ENCODE peak calls at places on chromosomes 1 and 21, in four cellular contexts. Y is GM12878, D is SK-N-SH, O is K562. V is an unnamed sample.

GRCh38 chr1:245969274-245969673 is 537.8 kb downstream of the SMYD3 start:
- DNase-seq in Y (no peak), D (no peak), O (no peak), V (no peak)

GRCh38 chr1:87684194-87684593 is 355.5 kb downstream of the LMO4 start:
- DNase-seq in Y (no peak), D (no peak), O (peak), V (no peak)

GRCh38 chr1:90964444-90965035 is 57.3 kb downstream of the ZNF644 start:
- DNase-seq in Y (no peak), D (no peak), O (peak), V (no peak)

GRCh38 chr1:26784023-26784871 is 3.5 kb upstream of the PIGV start:
- DNase-seq in Y (no peak), D (no peak), O (peak), V (peak)

GRCh38 chr1:245957446-245957845 is 549.6 kb downstream of the SMYD3 start:
- DNase-seq in Y (no peak), D (no peak), O (no peak), V (no peak)

GRCh38 chr1:178310685-178311105 is 186.1 kb downstream of the CLEC20A start:
- DNase-seq in Y (peak), D (peak), O (peak), V (peak)

GRCh38 chr1:159214149-159214760 is 9.6 kb downstream of the ACKR1 start:
- DNase-seq in Y (no peak), D (peak), O (peak), V (peak)

GRCh38 chr1:202852163-202852904 is 36.6 kb downstream of the RABIF start:
- DNase-seq in Y (no peak), D (peak), O (peak), V (peak)

GRCh38 chr1:58434587-58434986 is 111.9 kb downstream of the OMA1 start:
- DNase-seq in Y (no peak), D (no peak), O (no peak), V (no peak)

GRCh38 chr1:115781343-115781742 is 12.8 kb upstream of the CASQ2 start:
- DNase-seq in Y (no peak), D (no peak), O (no peak), V (no peak)

GRCh38 chr1:30779294-30780071 is 21.9 kb upstream of the LAPTM5 start:
- DNase-seq in Y (no peak), D (peak), O (peak), V (peak)

GRCh38 chr1:107474877-107475612 is 334.2 kb downstream of the NTNG1 start:
- DNase-seq in Y (no peak), D (no peak), O (no peak), V (no peak)

GRCh38 chr1:24952413-24952841 is 22.4 kb upstream of the RUNX3 start:
- DNase-seq in Y (no peak), D (no peak), O (peak), V (no peak)

GRCh38 chr1:173128737-173129136 is 78.0 kb upstream of the TNFSF18 start:
- DNase-seq in Y (no peak), D (no peak), O (no peak), V (no peak)

GRCh38 chr21:30831194-30831765 is 1.7 kb upstream of the KRTAP7-1 start:
- DNase-seq in Y (no peak), D (peak), O (peak), V (peak)

GRCh38 chr1:210237981-210238380 is 5.4 kb downstream of the SERTAD4 start:
- DNase-seq in Y (no peak), D (no peak), O (no peak), V (no peak)

GRCh38 chr1:229170274-229170673 is 100.6 kb upstream of the RAB4A start:
- DNase-seq in Y (no peak), D (no peak), O (no peak), V (no peak)

GRCh38 chr1:116766616-116767469 is 12.6 kb downstream of the CD2 start:
- DNase-seq in Y (no peak), D (peak), O (no peak), V (no peak)

GRCh38 chr1:57489342-57490036 is 65.6 kb upstream of the DAB1 start:
- DNase-seq in Y (no peak), D (no peak), O (no peak), V (no peak)

GRCh38 chr1:165787741-165788140 is 19.1 kb upstream of the TMCO1 start:
- DNase-seq in Y (no peak), D (no peak), O (no peak), V (no peak)

GRCh38 chr1:161440312-161440894 is 64.9 kb upstream of the FCGR2A start:
- DNase-seq in Y (peak), D (peak), O (peak), V (no peak)

GRCh38 chr1:3402258-3403010 is 52.0 kb upstream of the ARHGEF16 start:
- DNase-seq in Y (no peak), D (no peak), O (no peak), V (no peak)

GRCh38 chr1:214187152-214187900 is 93.6 kb upstream of the SMYD2 start:
- DNase-seq in Y (no peak), D (peak), O (no peak), V (no peak)

GRCh38 chr1:65067491-65068201 is 80.4 kb upstream of the AK4 start:
- DNase-seq in Y (no peak), D (peak), O (peak), V (peak)

GRCh38 chr1:18118078-18118477 is 10.5 kb downstream of the IGSF21 start:
- DNase-seq in Y (no peak), D (no peak), O (no peak), V (peak)

GRCh38 chr1:12179111-12179519 is 12.3 kb downstream of the TNFRSF1B start:
- DNase-seq in Y (no peak), D (no peak), O (no peak), V (no peak)

GRCh38 chr1:226001852-226002666 is 2.9 kb upstream of the SDE2 start:
- DNase-seq in Y (no peak), D (no peak), O (peak), V (peak)

GRCh38 chr1:88655685-88656299 is 28.3 kb upstream of the PKN2 start:
- DNase-seq in Y (no peak), D (peak), O (peak), V (no peak)

GRCh38 chr1:225426395-225427248 is 1.2 kb downstream of the LBR start:
- DNase-seq in Y (no peak), D (peak), O (peak), V (peak)

GRCh38 chr1:27388337-27389005 is 4.0 kb upstream of the GPR3 start:
- DNase-seq in Y (no peak), D (peak), O (peak), V (peak)

GRCh38 chr1:2174348-2175054 is 20.1 kb downstream of the FAAP20 start:
- DNase-seq in Y (no peak), D (peak), O (peak), V (peak)

DNA sequence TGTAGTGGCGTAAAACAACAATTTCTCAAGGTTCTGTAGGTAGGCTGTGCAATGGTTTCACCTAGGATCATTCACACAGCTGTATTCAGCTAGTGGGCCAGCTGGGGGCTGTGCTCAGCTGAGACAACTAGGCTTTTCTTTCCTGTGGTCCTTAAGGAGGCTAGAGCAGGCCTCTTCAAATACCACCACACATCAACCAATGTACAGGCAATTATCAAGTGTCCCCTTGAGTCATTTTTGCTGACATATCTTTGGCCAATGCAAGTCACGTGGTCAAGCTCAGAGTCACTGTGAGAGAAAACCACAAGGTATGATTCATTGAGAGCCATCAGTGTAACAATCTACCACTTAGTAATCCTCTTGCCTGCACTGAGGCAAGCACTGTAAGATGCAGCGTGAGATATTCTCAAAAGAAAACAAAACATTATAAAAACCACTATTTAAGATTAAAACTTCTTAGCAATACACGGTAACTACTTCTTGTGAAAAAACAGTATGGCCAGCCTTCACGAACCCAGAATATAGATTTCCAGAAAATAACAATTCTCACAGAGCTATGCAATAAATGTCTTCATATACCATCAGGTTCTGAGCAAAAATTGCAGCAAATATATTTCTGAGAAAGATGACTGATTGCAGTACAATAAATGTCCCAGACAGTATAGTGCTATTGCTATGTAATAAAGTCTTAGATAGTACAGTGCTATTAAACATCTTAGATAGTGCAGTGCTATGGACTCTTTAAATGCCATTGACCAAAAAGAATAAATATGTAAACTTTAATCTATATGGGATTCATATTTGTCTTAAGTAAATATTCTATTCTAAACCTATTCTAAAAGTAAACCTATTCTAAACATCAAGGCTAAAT is 55.3 kb downstream of the NME7 start:
- DNase-seq in Y (peak), D (no peak), O (peak), V (no peak)
- TF ChIP-seq JUND in Y (no peak), D (peak), O (peak), V (peak)

GRCh38 chr21:45939521-45940045 is 42.0 kb upstream of the COL6A1 start:
- DNase-seq in Y (no peak), D (peak), O (no peak), V (no peak)
- TF ChIP-seq JUND in Y (no peak), D (no peak), O (no peak), V (no peak)

DNA sequence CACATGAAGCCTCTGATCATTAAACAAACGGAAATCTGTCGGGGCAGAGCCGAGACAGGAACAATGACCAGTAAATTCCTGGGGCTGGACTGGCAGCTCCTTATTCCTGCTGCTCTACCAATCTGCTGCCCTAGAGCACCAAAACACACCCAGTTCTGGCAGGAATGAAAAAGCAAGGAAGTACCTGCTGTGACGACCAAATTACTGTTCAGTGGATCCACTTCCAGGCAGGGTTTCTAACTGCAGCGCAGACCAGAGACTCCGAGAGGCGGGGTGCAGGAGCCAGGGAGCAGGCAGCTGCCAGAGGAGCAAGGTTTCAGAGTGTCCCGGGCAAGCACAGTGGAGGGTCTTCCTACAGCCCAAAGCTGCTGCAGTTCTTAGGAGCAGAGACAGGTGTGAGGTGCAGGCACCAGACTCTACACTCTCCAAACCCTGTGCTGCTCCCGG is 32.4 kb downstream of the KANK4 start:
- DNase-seq in Y (no peak), D (no peak), O (no peak), V (peak)
- TF ChIP-seq JUND in Y (no peak), D (no peak), O (no peak), V (no peak)

DNA sequence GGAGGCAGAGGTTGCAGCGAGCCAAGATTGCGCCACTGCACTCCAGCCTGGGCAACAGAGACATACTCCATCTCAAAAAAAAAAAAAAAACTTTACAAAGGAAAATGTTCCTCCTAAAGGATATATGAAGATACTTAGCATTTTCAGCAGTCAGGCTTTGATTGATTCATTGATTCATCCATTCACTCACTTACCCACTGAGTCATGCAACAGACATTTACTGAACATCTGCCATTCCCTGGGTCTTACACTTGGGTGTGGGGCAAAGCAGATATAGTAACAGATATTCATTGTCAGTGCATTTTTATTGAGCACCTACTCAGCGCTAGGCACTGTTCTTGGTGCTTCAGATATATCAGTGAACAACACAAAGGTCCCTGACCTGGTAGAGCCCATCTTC is 5.6 kb upstream of the LACTBL1 start:
- DNase-seq in Y (no peak), D (no peak), O (no peak), V (no peak)
- TF ChIP-seq JUND in Y (no peak), D (peak), O (no peak), V (no peak)

GRCh38 chr21:44304846-44305245 is 5.0 kb downstream of the PFKL start:
- DNase-seq in Y (no peak), D (peak), O (peak), V (peak)
- TF ChIP-seq JUND in Y (no peak), D (no peak), O (no peak), V (no peak)

DNA sequence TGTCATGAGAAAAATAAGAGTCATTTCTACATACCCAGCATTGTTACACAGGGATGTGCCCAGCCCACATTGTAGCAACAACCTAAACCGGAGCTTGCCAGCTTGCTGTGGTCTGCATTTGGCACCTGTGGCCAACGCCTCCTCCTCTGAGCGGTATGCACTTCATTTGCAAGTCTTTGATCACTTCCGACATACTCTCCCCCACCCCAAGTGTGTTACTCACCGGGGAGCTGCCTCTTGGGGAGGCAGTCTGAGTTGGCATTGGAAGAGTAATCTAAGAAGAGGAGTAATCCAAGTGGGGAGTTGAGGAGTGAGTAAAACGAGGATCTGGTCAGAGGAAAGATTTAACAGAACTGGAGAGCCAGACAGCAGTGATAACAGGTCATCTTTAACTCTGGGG is 3.8 kb downstream of the BCL9 start:
- DNase-seq in Y (peak), D (no peak), O (no peak), V (no peak)
- TF ChIP-seq JUND in Y (no peak), D (peak), O (no peak), V (no peak)